ENCODE peak calls at places on chromosomes 1 and 21, in eight cellular contexts. Y is HepG2, S is GM23338, P is keratinocyte, G is GM23248, L is GM12878, V is K562, T is PC-3. C is an unnamed sample.

GRCh38 chr1:93905051-93905450 is 4.2 kb downstream of the GCLM start:
- DNase-seq in G (peak; percentile 18), P (no peak), Y (no peak), V (no peak), T (no peak), L (no peak), S (no peak), C (peak; percentile 34)

GRCh38 chr1:117655220-117655577 is 49.4 kb downstream of the TENT5C start:
- DNase-seq in L (no peak), P (no peak), T (peak; percentile 87), Y (no peak), G (no peak), S (no peak), V (no peak), C (peak; percentile 62)

GRCh38 chr1:15722836-15723542 is 13.1 kb upstream of the SLC25A34 start:
- DNase-seq in V (no peak), G (no peak), P (no peak), T (no peak), L (no peak), Y (no peak), S (no peak), C (no peak)

GRCh38 chr1:244218220-244218619 is 167.1 kb downstream of the ZBTB18 start:
- DNase-seq in G (no peak), T (no peak), Y (no peak), S (no peak), P (no peak), V (no peak), L (no peak), C (no peak)

GRCh38 chr1:168688679-168689657 is 40.0 kb downstream of the DPT start:
- DNase-seq in P (no peak), L (no peak), T (no peak), Y (peak; percentile 83), G (no peak), V (no peak), S (no peak), C (no peak)

GRCh38 chr1:205229399-205229861 is 1.7 kb downstream of the TMCC2 start:
- DNase-seq in Y (peak; percentile 42), T (peak; percentile 83), P (no peak), L (no peak), S (peak; percentile 86), V (peak; percentile 95), G (peak; percentile 53), C (peak; percentile 42)

GRCh38 chr21:24894324-24894723 is 713.0 kb downstream of the MRPL39 start:
- DNase-seq in Y (no peak), L (no peak), T (no peak), P (no peak), S (no peak), G (no peak), V (no peak), C (no peak)

GRCh38 chr1:198701766-198702539 is 63.1 kb downstream of the PTPRC start:
- DNase-seq in Y (no peak), S (peak; percentile 46), L (no peak), P (no peak), T (no peak), V (no peak), G (no peak), C (no peak)

GRCh38 chr1:157992813-157993178 is 649 bp upstream of the KIRREL1 start:
- DNase-seq in L (no peak), V (no peak), Y (no peak), P (no peak), G (no peak), S (peak; percentile 61), T (peak; percentile 13), C (no peak)

GRCh38 chr1:215082532-215083407 is at the start of gene KCNK2:
- DNase-seq in V (no peak), L (no peak), Y (no peak), P (no peak), T (peak; percentile 28), G (peak; percentile 78), S (peak; percentile 75), C (no peak)

GRCh38 chr1:201568258-201568657 is 29.3 kb downstream of the NAV1 start:
- DNase-seq in T (no peak), G (no peak), P (no peak), L (no peak), V (no peak), S (no peak), Y (no peak), C (no peak)

GRCh38 chr1:184270556-184270955 is 116.3 kb upstream of the C1orf21 start:
- DNase-seq in S (peak; percentile 69), P (no peak), T (no peak), Y (no peak), V (no peak), G (peak; percentile 5), L (no peak), C (no peak)

GRCh38 chr1:160626560-160627342 is 20.1 kb downstream of the SLAMF1 start:
- DNase-seq in V (no peak), S (no peak), G (no peak), Y (no peak), L (no peak), P (no peak), T (no peak), C (no peak)

GRCh38 chr1:9028921-9029715 is 2.9 kb upstream of the SLC2A7 start:
- DNase-seq in P (no peak), Y (no peak), S (no peak), V (no peak), L (no peak), T (no peak), G (no peak), C (no peak)

GRCh38 chr21:34004984-34005383 is 68.4 kb upstream of the MRPS6 start:
- DNase-seq in V (no peak), T (no peak), G (no peak), Y (no peak), S (no peak), L (no peak), P (no peak), C (no peak)

GRCh38 chr21:31395268-31395667 is 51.2 kb upstream of the TIAM1 start:
- DNase-seq in T (no peak), V (no peak), L (no peak), P (no peak), S (no peak), Y (no peak), G (no peak), C (no peak)

GRCh38 chr1:88524129-88524528 is 159.9 kb upstream of the PKN2 start:
- DNase-seq in P (no peak), L (no peak), S (no peak), G (no peak), T (no peak), Y (no peak), V (no peak), C (no peak)

GRCh38 chr21:33117268-33117888 is 47.4 kb downstream of the OLIG1 start:
- DNase-seq in T (no peak), P (no peak), V (no peak), Y (no peak), G (no peak), S (no peak), L (no peak), C (no peak)

GRCh38 chr1:195195423-195196057 is 1412.7 kb downstream of the KCNT2 start:
- DNase-seq in G (peak; percentile 8), S (no peak), Y (no peak), P (no peak), L (peak; percentile 95), T (no peak), V (no peak), C (no peak)

GRCh38 chr21:44296916-44297315 is 2.9 kb upstream of the PFKL start:
- DNase-seq in S (no peak), L (no peak), T (no peak), Y (no peak), V (no peak), G (no peak), P (no peak), C (no peak)

GRCh38 chr21:44299085-44299457 is 782 bp upstream of the PFKL start:
- DNase-seq in Y (no peak), S (no peak), L (no peak), G (peak; percentile 12), V (no peak), T (peak; percentile 13), P (no peak), C (no peak)

GRCh38 chr21:44298301-44298700 is 1.6 kb upstream of the PFKL start:
- DNase-seq in V (no peak), G (peak; percentile 32), L (no peak), P (no peak), S (no peak), Y (peak; percentile 20), T (peak; percentile 45), C (no peak)

GRCh38 chr21:44296103-44296519 is 3.7 kb upstream of the PFKL start:
- DNase-seq in L (no peak), G (no peak), T (no peak), Y (no peak), P (no peak), S (no peak), V (no peak), C (no peak)

GRCh38 chr21:44297525-44298290 is 2.1 kb upstream of the PFKL start:
- DNase-seq in S (peak; percentile 92), P (peak; percentile 36), Y (peak; percentile 59), T (peak; percentile 91), V (peak; percentile 83), G (peak; percentile 92), L (peak; percentile 61), C (peak; percentile 67)
- TF ChIP-seq EZH2 in S (no peak), P (no peak), Y (no peak), T (no peak), V (no peak), G (no peak), L (no peak), C (no peak)

GRCh38 chr1:178629549-178630154 is 95.4 kb upstream of the RALGPS2 start:
- DNase-seq in Y (no peak), P (no peak), V (no peak), G (no peak), T (no peak), S (no peak), L (no peak), C (no peak)

GRCh38 chr1:178628637-178629548 is 96.2 kb upstream of the RALGPS2 start:
- DNase-seq in T (no peak), V (no peak), P (no peak), L (no peak), G (peak; percentile 84), S (no peak), Y (no peak), C (no peak)

GRCh38 chr1:178630418-178630817 is 94.6 kb upstream of the RALGPS2 start:
- DNase-seq in V (no peak), S (no peak), T (no peak), L (no peak), P (no peak), Y (peak; percentile 50), G (peak; percentile 34), C (no peak)

GRCh38 chr1:178625695-178626094 is 99.3 kb upstream of the RALGPS2 start:
- DNase-seq in T (no peak), G (no peak), P (no peak), S (no peak), V (no peak), Y (peak; percentile 45), L (no peak), C (no peak)

GRCh38 chr1:178627037-178627436 is 98.0 kb upstream of the RALGPS2 start:
- DNase-seq in G (no peak), Y (no peak), S (no peak), L (no peak), T (no peak), P (no peak), V (no peak), C (no peak)
- H2AFZ ChIP-seq in G (no peak overlapping the region), Y (no peak overlapping the region), S (no peak overlapping the region), L (no peak overlapping the region), T (no peak overlapping the region), P (no peak overlapping the region), V (no peak overlapping the region), C (no peak overlapping the region)

GRCh38 chr21:29155118-29155932 is 24.9 kb downstream of the MAP3K7CL start:
- DNase-seq in T (peak; percentile 39), P (no peak), Y (no peak), L (no peak), V (no peak), G (peak; percentile 76), S (peak; percentile 39), C (no peak)
- H3K4me3 ChIP-seq in T (peak overlapping the region; percentile 59), P (peak overlapping the region; percentile 5), Y (no peak overlapping the region), L (no peak overlapping the region), V (no peak overlapping the region), G (peak overlapping the region; percentile 69), S (no peak overlapping the region), C (no peak overlapping the region)

GRCh38 chr1:219114014-219114413 is 59.7 kb upstream of the LYPLAL1 start:
- DNase-seq in T (no peak), G (no peak), Y (no peak), L (no peak), S (no peak), V (no peak), P (no peak), C (no peak)
- TF ChIP-seq EZH2 in T (no peak), G (no peak), Y (no peak), L (no peak), S (no peak), V (no peak), P (no peak), C (no peak)